ENCODE peak calls at places on chromosomes 4 and X, in four cellular contexts. R, N, C and J are unnamed samples.

GRCh38 chr4:57023104-57023503 is 44.4 kb downstream of the POLR2B start:
- DNase-seq in R (no peak), N (no peak), C (no peak), J (no peak)

GRCh38 chrX:54087661-54088060 is 43.4 kb upstream of the PHF8 start:
- DNase-seq in R (no peak), N (no peak), C (no peak), J (no peak)

GRCh38 chrX:24117288-24117687 is 32.2 kb upstream of the ZFX start:
- DNase-seq in R (peak), N (no peak), C (no peak), J (no peak)

GRCh38 chrX:154750301-154751120 is at the start of gene GAB3:
- DNase-seq in R (no peak), N (peak), C (no peak), J (no peak)

GRCh38 chr4:42878868-42879267 is 13.6 kb upstream of the GRXCR1 start:
- DNase-seq in R (no peak), N (no peak), C (no peak), J (no peak)

GRCh38 chr4:680565-680930 is 6.2 kb downstream of the MYL5 start:
- DNase-seq in R (peak), N (no peak), C (no peak), J (no peak)

GRCh38 chrX:48937065-48937907 is 18.5 kb upstream of the PIM2 start:
- DNase-seq in R (no peak), N (peak), C (no peak), J (no peak)

GRCh38 chr4:151692821-151693504 is 67.8 kb downstream of the GATB start:
- DNase-seq in R (no peak), N (no peak), C (no peak), J (no peak)

GRCh38 chr4:99300934-99301333 is 10.1 kb upstream of the ADH1A start:
- DNase-seq in R (peak), N (peak), C (peak), J (no peak)

GRCh38 chr4:9988349-9988748 is 32.9 kb downstream of the SLC2A9 start:
- DNase-seq in R (no peak), N (no peak), C (no peak), J (no peak)

GRCh38 chrX:826448-826847 is 195.9 kb downstream of the SHOX start:
- DNase-seq in R (no peak), N (no peak), C (no peak), J (no peak)

GRCh38 chr4:76059750-76060149 is 14.8 kb upstream of the ART3 start:
- DNase-seq in R (no peak), N (no peak), C (no peak), J (no peak)

GRCh38 chr4:170089743-170090666 is at the start of gene AADAT:
- DNase-seq in R (peak), N (peak), C (peak), J (no peak)

GRCh38 chr4:112213850-112214249 is 17.7 kb upstream of the AP1AR start:
- DNase-seq in R (no peak), N (no peak), C (no peak), J (no peak)